ENCODE peak calls at places on chromosome 20, in ten cellular contexts. Y, N, S, K, Z, E, V, X, D and Q are unnamed samples.

GRCh38 chr20:25397827-25398226 is 7.2 kb upstream of the ABHD12 start:
- DNase-seq in V (no peak), E (no peak), K (peak), S (no peak), N (no peak), Z (no peak), Y (no peak), X (no peak), D (no peak), Q (no peak)

GRCh38 chr20:2132461-2132901 is 30.9 kb downstream of the STK35 start:
- DNase-seq in Y (peak), X (no peak), E (no peak), D (no peak), K (no peak), Z (no peak), V (no peak), N (no peak), S (no peak), Q (no peak)

GRCh38 chr20:47574616-47575401 is 73.1 kb downstream of the NCOA3 start:
- DNase-seq in S (no peak), D (no peak), N (peak), K (peak), Y (peak), Z (peak), X (no peak), V (no peak), E (no peak), Q (no peak)

GRCh38 chr20:21615617-21616080 is 89.8 kb upstream of the PAX1 start:
- DNase-seq in S (peak), E (no peak), V (peak), Y (peak), Z (peak), K (peak), N (peak), X (peak), D (peak), Q (peak)

GRCh38 chr20:20894753-20895152 is 182.3 kb upstream of the RALGAPA2 start:
- DNase-seq in Z (no peak), Y (no peak), D (no peak), K (peak), N (no peak), X (no peak), S (no peak), V (peak), E (no peak), Q (no peak)

GRCh38 chr20:5430670-5431069 is 113.9 kb upstream of the PROKR2 start:
- DNase-seq in D (no peak), X (no peak), K (no peak), Y (no peak), E (no peak), S (no peak), V (no peak), Z (no peak), N (no peak), Q (no peak)

GRCh38 chr20:14935285-14935684 is 597.9 kb upstream of the FLRT3 start:
- DNase-seq in S (no peak), Y (no peak), Z (no peak), N (no peak), D (no peak), X (no peak), E (no peak), V (no peak), K (no peak), Q (no peak)

GRCh38 chr20:20083796-20084195 is 31.5 kb downstream of the CFAP61 start:
- DNase-seq in Y (no peak), N (peak), X (no peak), E (no peak), D (no peak), Z (peak), K (peak), S (no peak), V (no peak), Q (no peak)

GRCh38 chr20:40954521-40955165 is 74.0 kb upstream of the TOP1 start:
- DNase-seq in D (no peak), X (no peak), S (no peak), Z (no peak), E (no peak), K (no peak), N (no peak), V (no peak), Y (no peak), Q (no peak)

GRCh38 chr20:46715292-46715756 is 5.9 kb downstream of the SLC2A10 start:
- DNase-seq in V (no peak), E (no peak), S (peak), D (no peak), K (no peak), N (no peak), Z (no peak), Y (peak), X (no peak), Q (no peak)

GRCh38 chr20:44738779-44739477 is 6.7 kb upstream of the KCNK15 start:
- DNase-seq in N (peak), Y (peak), D (peak), V (peak), X (peak), S (peak), Z (peak), E (no peak), K (peak), Q (peak)

GRCh38 chr20:51118985-51119527 is 96.1 kb upstream of the KCNG1 start:
- DNase-seq in E (no peak), X (no peak), N (no peak), Y (no peak), Z (no peak), D (no peak), V (no peak), K (no peak), S (no peak), Q (no peak)